ENCODE peak calls at places on chromosomes 13 and 19, in five cellular contexts. Z, H, J, G and T are unnamed samples.

GRCh38 chr19:22491746-22492145 is 69.6 kb upstream of the ZNF98 start:
- DNase-seq in G (no peak), H (no peak), J (no peak), Z (no peak), T (no peak)

GRCh38 chr19:46945668-46946067 is 74.0 kb upstream of the NPAS1 start:
- DNase-seq in G (no peak), H (no peak), J (no peak), Z (no peak), T (no peak)

GRCh38 chr13:47256618-47257017 is 359.8 kb upstream of the HTR2A start:
- DNase-seq in Z (no peak), G (peak), H (no peak), J (no peak), T (no peak)

GRCh38 chr13:33078268-33078667 is 62.0 kb downstream of the KL start:
- DNase-seq in H (no peak), Z (no peak), J (no peak), G (no peak), T (no peak)

GRCh38 chr13:111115841-111116500 is 861 bp downstream of the ARHGEF7 start:
- DNase-seq in H (peak), J (no peak), Z (peak), G (no peak), T (no peak)

GRCh38 chr13:66501187-66501586 is 728.9 kb downstream of the PCDH9 start:
- DNase-seq in Z (no peak), G (no peak), H (no peak), J (no peak), T (no peak)

GRCh38 chr13:49326222-49326917 is 78.6 kb downstream of the CDADC1 start:
- DNase-seq in G (no peak), H (peak), Z (no peak), J (no peak), T (no peak)

GRCh38 chr13:37225414-37226047 is 120.1 kb upstream of the CSNK1A1L start:
- DNase-seq in Z (no peak), H (no peak), G (no peak), J (no peak), T (no peak)

GRCh38 chr19:49017666-49018351 is 918 bp upstream of the LHB start:
- DNase-seq in Z (peak), G (peak), J (peak), H (peak), T (no peak)

GRCh38 chr13:23889598-23890224 is 511 bp upstream of the MIPEP start:
- DNase-seq in H (no peak), G (no peak), J (no peak), Z (no peak), T (no peak)

GRCh38 chr13:59584902-59585670 is 578.6 kb downstream of the DIAPH3 start:
- DNase-seq in H (no peak), J (no peak), G (no peak), Z (no peak), T (no peak)

GRCh38 chr13:108961542-108962125 is 332.2 kb downstream of the MYO16 start:
- DNase-seq in Z (no peak), G (peak), J (peak), H (no peak), T (peak)

GRCh38 chr19:33510728-33511255 is 10.8 kb downstream of the PEPD start:
- DNase-seq in H (no peak), Z (no peak), J (no peak), G (no peak), T (no peak)

GRCh38 chr19:57441979-57442752 is 7.0 kb downstream of the ZNF749 start:
- DNase-seq in G (no peak), H (no peak), J (no peak), Z (no peak), T (no peak)

GRCh38 chr19:51341976-51342580 is at the start of gene VSIG10L:
- DNase-seq in H (no peak), G (no peak), J (no peak), Z (no peak), T (no peak)

GRCh38 chr13:37944476-37945442 is 75.2 kb upstream of the TRPC4 start:
- DNase-seq in H (no peak), Z (no peak), J (no peak), G (no peak), T (no peak)

GRCh38 chr13:94480672-94481145 is 1.2 kb upstream of the DCT start:
- DNase-seq in G (no peak), H (no peak), Z (no peak), J (no peak), T (no peak)

GRCh38 chr13:74026753-74027152 is 107.5 kb downstream of the KLF12 start:
- DNase-seq in G (no peak), H (no peak), Z (no peak), J (no peak), T (no peak)

GRCh38 chr13:75736132-75736531 is 100.0 kb downstream of the LMO7 start:
- DNase-seq in Z (no peak), G (no peak), H (no peak), J (no peak), T (no peak)

GRCh38 chr13:89966524-89966923 is 1381.0 kb upstream of the MIR17HG start:
- DNase-seq in G (no peak), J (no peak), H (no peak), Z (no peak), T (no peak)

GRCh38 chr13:54574791-54575190 is 1546.2 kb downstream of the OLFM4 start:
- DNase-seq in H (no peak), G (no peak), Z (no peak), J (no peak), T (no peak)

GRCh38 chr13:99605417-99606321 is 104.4 kb downstream of the TM9SF2 start:
- DNase-seq in H (peak), J (peak), G (peak), Z (peak), T (peak)

GRCh38 chr13:24511824-24512207 is 762 bp downstream of the PARP4 start:
- DNase-seq in Z (no peak), H (peak), J (no peak), G (no peak), T (no peak)

GRCh38 chr19:33685541-33685940 is 63.8 kb downstream of the CHST8 start:
- DNase-seq in J (no peak), Z (no peak), G (no peak), H (no peak), T (no peak)

GRCh38 chr13:27168870-27169525 is 2.6 kb downstream of the USP12 start:
- DNase-seq in G (no peak), Z (no peak), J (no peak), H (no peak), T (peak)

DNA sequence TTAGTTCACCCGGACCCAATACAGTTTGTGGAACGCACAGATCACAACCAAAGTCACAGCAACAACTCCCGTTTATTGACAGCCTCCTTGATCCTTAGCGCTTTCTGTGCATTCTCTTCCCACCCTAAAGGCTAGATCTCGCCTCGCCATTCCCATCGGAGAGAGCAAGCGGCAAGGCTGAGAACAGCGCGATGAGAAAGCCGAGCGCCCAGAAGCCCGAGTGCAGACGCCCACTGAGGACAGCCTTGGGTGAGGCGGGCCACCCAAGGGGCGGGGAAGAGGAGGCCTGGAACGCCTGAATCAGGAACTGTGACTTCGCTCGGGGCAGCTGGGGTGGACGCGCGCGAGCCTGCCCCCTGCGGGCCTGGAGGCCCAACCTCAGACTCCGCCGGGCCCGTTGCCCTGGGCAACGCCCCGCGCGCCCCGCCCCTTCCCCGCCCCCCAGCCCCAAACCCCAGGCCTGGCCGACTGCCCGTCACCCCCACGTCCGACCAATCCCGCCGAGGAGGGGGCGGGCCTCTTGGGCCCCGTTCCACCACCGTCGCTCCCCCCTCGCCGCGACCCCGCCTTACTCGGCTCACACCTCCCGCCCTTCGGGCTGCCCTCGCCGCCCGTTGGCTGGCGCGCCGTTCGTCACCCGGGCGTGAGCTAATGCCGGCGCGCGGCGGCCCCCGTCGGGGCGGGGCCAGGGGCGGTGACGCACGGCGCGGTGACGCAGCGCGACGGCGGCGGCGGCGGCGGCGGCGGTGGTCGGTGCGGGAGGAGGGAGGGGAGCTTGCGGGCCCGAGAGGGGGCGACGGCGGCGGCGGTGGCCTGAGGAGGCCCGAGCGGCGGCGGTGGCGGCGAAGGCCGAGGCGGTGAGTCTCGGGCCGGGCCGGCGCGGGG is at the start of gene SAMD4B:
- DNase-seq in J (peak), H (peak), Z (peak), G (peak), T (peak)
- TF ChIP-seq POLR2A in J (peak), H (no peak), Z (peak), G (peak), T (peak)

DNA sequence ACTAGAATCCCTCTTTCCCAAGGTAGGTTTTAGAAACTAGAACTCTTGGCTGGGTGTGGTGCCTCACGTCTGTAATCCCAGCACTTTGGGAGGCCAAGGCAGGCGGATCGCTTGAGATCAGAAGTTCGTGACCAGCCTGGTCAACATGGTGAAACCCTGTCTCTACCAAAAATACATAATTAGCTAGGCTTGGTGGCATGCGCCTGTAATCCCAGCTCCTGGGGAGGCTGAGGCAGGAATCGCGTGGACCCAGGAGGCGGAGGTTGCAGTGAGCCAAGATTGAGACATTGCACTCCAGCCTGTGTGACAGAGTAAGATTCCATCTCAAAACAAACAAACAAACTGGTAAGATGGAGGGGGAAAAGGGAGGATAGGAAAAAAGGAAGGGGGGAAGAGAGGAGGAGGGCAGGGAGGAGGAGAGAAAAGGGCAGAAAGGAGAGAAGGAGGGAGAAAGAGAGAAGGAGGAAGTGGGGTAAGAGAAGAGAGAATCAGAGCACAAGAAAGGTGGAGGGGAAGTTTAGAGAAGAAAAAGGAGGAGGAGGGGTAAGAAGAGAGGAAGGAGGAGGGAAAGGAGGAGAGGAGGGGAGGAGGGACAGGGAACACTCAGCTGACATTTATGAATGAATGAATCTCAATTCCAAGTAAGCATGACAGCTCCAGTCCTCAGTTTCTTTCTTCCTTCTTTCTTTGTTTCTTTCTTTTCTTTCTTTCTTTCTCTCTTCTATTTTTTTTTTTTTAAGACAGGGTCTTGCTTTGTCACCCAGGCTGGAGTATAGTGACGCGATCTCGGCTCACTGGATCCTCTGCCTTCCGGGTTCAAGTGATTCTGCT is 2.6 kb upstream of the SLC27A1 start:
- DNase-seq in Z (no peak), H (no peak), J (no peak), G (no peak), T (no peak)
- TF ChIP-seq POLR2A in Z (no peak), H (no peak), J (no peak), G (no peak), T (no peak)

GRCh38 chr19:36850646-36851442 is at the start of gene ZNF345:
- DNase-seq in J (no peak), Z (peak), G (peak), H (peak), T (peak)
- TF ChIP-seq POLR2A in J (no peak), Z (peak), G (peak), H (no peak), T (peak)

GRCh38 chr19:38318595-38319142 is 976 bp upstream of the KCNK6 start:
- DNase-seq in Z (peak), H (no peak), G (no peak), J (no peak), T (no peak)
- TF ChIP-seq POLR2A in Z (no peak), H (no peak), G (no peak), J (no peak), T (no peak)

DNA sequence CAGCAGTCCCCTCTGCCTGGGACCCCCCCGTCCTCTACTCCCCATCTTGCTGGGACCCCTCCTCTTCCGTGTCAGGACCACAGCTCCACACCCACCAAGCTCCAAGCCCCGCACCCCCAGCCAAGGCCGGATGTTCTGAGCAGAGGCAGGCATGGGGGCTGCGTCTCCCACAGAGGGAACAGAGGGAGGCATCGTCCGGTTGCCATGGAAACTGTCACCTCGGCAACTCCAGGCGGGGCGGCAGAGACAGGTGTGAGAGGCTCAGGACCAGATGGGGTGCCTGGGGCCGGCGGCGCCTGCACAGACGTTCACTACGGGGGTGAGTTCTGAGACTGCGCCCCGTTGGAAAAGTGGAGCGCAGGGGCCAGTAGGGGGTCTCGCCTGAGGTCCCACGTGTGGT is 5.4 kb downstream of the RNU6-9 start:
- DNase-seq in J (no peak), Z (no peak), G (no peak), H (peak), T (no peak)
- TF ChIP-seq POLR2A in J (no peak), Z (no peak), G (no peak), H (no peak), T (no peak)

DNA sequence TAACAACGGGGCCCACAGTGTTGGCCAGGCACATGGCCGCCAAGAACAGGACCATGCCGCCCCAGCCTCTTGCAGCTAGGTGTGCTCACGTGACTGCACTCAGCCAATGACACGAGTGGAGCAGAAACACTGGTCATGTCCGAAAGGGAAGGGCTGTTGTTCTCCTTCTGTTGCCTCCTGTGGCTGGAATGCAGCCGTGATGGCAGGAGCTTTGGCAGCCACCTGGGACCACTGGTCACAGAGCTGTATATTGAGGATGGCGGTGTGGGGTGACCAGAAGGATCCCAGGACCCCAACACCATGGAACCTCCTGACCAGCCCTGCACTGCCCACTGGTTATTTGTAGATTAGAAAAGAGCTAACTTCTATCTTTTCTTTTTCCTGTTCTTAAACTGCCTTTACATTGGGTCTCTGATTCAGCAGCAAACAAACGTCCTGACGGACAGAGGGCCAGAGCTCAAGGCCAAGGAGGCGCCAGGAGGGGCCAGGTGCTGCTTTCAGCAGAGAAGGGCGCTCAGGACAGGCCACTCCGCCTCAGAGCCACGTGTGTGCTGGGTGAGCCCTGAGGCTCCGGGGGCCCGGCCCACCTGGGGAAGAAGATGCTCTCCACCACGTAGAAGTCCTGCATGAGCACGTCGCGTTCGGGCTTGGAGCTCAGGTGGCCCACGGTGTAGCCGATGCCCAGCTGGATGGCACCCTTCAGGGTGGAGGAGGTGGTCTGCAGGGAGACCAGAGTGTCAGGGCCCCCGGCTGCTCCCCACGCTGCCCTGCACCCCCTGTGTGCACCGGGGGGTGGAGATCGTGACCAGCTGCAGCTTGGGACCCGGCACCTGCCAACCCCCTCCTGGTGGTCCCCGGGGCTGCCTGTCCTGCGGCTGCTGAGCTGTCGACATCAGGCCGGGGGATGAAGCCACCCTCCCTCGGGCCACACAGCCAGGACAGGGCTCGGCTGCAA is 35.0 kb upstream of the CACTIN start:
- DNase-seq in G (no peak), Z (no peak), H (no peak), J (no peak), T (no peak)
- TF ChIP-seq POLR2A in G (no peak), Z (no peak), H (no peak), J (no peak), T (no peak)

DNA sequence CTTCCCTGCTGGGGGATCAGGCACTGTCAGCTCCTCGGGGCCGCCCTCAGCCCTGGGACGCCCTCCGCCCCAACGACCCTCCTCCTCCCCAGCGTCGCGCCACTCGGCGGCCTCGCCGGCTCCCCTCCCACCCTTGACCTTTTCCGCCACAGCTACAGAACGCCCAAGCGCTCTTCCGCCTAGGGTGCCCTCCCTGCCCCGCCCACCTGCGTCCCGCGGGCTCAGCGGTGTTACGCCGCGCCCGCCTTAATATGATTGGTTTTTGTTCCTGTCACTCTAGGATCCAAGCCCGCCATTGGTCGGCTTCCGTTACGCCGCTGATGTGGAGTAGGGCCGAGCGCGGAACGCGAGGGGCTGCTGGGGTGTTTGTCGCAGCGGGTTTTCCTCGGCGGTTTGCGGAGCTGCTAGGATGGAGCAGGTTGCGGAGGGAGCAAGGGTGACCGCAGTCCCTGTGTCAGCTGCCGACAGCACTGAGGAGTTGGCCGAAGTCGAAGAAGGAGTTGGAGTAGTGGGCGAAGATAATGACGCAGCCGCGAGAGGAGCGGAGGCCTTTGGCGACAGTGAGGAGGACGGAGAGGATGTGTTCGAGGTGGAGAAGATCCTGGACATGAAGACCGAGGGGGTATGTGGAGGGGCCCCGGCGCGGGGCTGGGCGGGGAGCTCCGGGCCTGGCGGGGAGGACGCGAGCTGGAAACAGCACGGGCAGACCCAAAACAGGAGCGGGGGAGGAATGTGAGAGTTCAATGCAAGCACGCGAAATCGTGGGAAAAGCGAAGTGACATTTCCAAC is at the start of gene MPHOSPH8:
- DNase-seq in G (peak), H (peak), Z (peak), J (peak), T (peak)
- TF ChIP-seq POLR2A in G (peak), H (peak), Z (peak), J (no peak), T (peak)